ENCODE peak calls at places on chromosomes 16 and 17, in six cellular contexts. Y is HepG2, S is H1, T is SK-N-SH, D is K562, R is GM12878. N is an unnamed sample.

GRCh38 chr16:17475104-17475503 is 4.3 kb upstream of the XYLT1 start:
- DNase-seq in D (no peak), Y (no peak), S (no peak), R (no peak), T (no peak), N (no peak)

GRCh38 chr17:70535986-70536385 is 366.7 kb downstream of the KCNJ2 start:
- DNase-seq in R (no peak), S (no peak), D (no peak), T (no peak), Y (no peak), N (no peak)

GRCh38 chr16:70691223-70692129 is 5.6 kb upstream of the MTSS2 start:
- DNase-seq in T (peak; percentile 86), Y (peak; percentile 48), D (no peak), R (no peak), S (no peak), N (no peak)

GRCh38 chr16:74936902-74937560 is 47.9 kb downstream of the WDR59 start:
- DNase-seq in Y (no peak), D (no peak), T (no peak), S (no peak), R (peak; percentile 50), N (peak; percentile 62)

GRCh38 chr17:72520665-72521303 is 400.0 kb downstream of the SOX9 start:
- DNase-seq in R (no peak), T (no peak), Y (no peak), D (no peak), S (no peak), N (no peak)

GRCh38 chr17:49843774-49844350 is 4.0 kb downstream of the TAC4 start:
- DNase-seq in Y (no peak), R (no peak), T (no peak), S (peak; percentile 82), D (peak; percentile 72), N (no peak)

GRCh38 chr16:87436225-87437172 is 44.4 kb downstream of the MAP1LC3B start:
- DNase-seq in R (no peak), D (no peak), Y (no peak), S (no peak), T (peak; percentile 77), N (no peak)

GRCh38 chr17:7432296-7432695 is 2.9 kb upstream of the TMEM102 start:
- DNase-seq in Y (no peak), R (no peak), T (no peak), S (no peak), D (no peak), N (no peak)

GRCh38 chr16:11437069-11437468 is 91.8 kb downstream of the RMI2 start:
- DNase-seq in R (no peak), Y (no peak), T (no peak), D (no peak), S (no peak), N (no peak)

DNA sequence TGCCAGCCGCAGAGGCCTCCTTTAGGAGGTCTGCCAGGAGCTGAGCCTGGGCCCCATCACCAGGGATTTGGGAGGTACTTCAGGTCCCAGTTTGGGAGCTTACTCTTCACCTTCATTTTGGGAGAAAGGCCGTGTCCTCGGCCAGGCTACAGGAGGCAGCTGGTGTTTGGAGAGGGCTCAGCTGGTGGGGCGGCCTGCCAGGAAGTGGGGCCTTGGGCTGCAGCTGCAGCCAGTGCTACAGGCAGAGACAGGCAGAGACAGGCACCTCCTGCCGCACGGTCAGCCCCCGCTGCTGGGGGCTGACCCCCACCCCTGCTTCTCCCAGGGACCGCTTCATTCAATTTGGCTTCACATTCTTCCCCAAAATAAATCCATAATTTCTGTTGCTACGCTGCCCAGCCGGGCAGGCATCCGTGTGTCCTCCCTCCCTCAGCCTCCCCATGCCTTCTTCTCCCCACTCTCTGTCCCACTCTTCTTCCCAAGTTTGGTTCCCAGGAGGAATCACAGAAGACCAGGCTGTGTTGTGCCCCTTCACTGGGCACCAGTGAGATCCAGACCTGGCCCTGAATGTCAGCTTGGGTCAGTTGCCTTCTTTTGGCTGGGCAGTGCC is 6.1 kb downstream of the TMEM235 start:
- DNase-seq in R (no peak), T (peak; percentile 77), D (no peak), Y (no peak), S (no peak), N (no peak)
- TF ChIP-seq GABPA in R (no peak), T (no peak), D (no peak), Y (no peak), S (no peak), N (no peak)

DNA sequence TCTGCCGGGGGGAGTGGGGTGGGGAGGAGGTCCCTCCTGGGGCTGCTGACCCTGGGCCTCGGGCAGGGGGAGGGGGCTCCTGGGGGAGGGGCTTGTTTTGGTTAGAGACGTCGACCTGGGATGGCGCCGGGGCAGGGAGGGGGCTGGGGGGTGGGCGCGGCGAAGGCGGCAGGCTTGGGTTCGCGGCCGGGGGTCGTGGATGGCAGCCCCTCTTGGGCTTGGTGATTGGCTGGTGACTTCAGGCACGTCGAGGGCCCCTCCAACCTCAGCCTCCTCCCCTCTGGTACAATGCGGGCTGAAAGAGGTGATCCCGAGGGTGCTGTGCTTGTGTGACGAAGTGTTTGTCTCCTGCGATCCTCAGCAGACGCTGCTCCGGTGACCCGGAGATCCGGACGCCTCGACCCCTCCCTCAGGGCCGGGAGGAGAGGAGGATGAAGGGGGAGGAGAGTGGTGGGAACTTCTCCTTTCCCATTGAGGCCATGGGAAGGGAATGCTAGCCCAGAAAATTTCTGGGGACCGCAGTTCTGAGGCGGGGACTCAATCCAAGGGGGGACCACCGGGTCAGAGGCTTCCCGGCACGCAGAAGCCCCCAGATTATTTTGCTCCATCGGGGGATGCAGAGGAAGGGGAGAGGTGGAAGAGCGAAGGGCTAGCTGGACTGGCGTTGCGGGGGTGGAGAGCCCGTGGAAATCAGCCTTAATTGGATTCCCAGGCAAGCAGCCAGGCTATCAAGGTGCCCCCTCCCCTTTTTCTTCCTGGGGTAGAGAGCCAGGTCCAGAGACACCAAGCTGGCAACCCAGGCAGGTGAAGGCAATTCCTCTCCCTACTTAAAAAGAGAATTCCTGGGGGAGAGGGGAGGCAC is 44.0 kb downstream of the RAI1 start:
- DNase-seq in Y (no peak), D (no peak), R (no peak), S (peak; percentile 67), T (peak; percentile 69), N (no peak)
- H3K27ac ChIP-seq in Y (no peak overlapping the region), D (no peak overlapping the region), R (no peak overlapping the region), S (no peak overlapping the region), T (no peak overlapping the region), N (no peak overlapping the region)

GRCh38 chr17:82502207-82502606 is 17.3 kb upstream of the FOXK2 start:
- DNase-seq in S (no peak), D (no peak), R (no peak), T (no peak), Y (no peak), N (no peak)
- TF ChIP-seq GABPA in S (no peak), D (no peak), R (no peak), T (no peak), Y (no peak), N (no peak)

GRCh38 chr17:9224485-9224884 is 203.2 kb downstream of the NTN1 start:
- DNase-seq in T (no peak), S (no peak), Y (no peak), R (no peak), D (no peak), N (no peak)

GRCh38 chr17:9227819-9228407 is 206.6 kb downstream of the NTN1 start:
- DNase-seq in Y (no peak), R (no peak), T (no peak), D (no peak), S (no peak), N (no peak)

GRCh38 chr17:9225305-9226101 is 204.2 kb downstream of the NTN1 start:
- DNase-seq in D (no peak), T (peak; percentile 47), S (peak; percentile 78), Y (no peak), R (no peak), N (no peak)

GRCh38 chr17:9226794-9227135 is 205.5 kb downstream of the NTN1 start:
- DNase-seq in D (no peak), S (peak; percentile 71), R (no peak), T (no peak), Y (no peak), N (no peak)

GRCh38 chr17:9226130-9226793 is 205.0 kb downstream of the NTN1 start:
- DNase-seq in Y (no peak), D (no peak), R (no peak), T (no peak), S (no peak), N (no peak)
- H3K27ac ChIP-seq in Y (no peak overlapping the region), D (no peak overlapping the region), R (no peak overlapping the region), T (no peak overlapping the region), S (no peak overlapping the region), N (no peak overlapping the region)

GRCh38 chr16:27520982-27521673 is 28.6 kb downstream of the GTF3C1 start:
- DNase-seq in D (no peak), R (no peak), S (no peak), T (no peak), Y (no peak), N (no peak)
- TF ChIP-seq GABPA in D (no peak), R (no peak), S (no peak), T (no peak), Y (no peak), N (no peak)

GRCh38 chr17:47896672-47897490 is 845 bp downstream of the SP2 start:
- DNase-seq in Y (no peak), T (no peak), S (no peak), R (no peak), D (no peak), N (no peak)

GRCh38 chr17:47895856-47896671 is at the start of gene SP2:
- DNase-seq in T (peak; percentile 99), D (peak; percentile 100), Y (peak; percentile 100), S (peak; percentile 100), R (peak; percentile 100), N (peak; percentile 100)

GRCh38 chr17:47894498-47895253 is 1.4 kb upstream of the SP2 start:
- DNase-seq in Y (no peak), R (no peak), D (no peak), S (no peak), T (no peak), N (no peak)

GRCh38 chr17:47897561-47897960 is 1.5 kb downstream of the SP2 start:
- DNase-seq in R (no peak), T (no peak), D (no peak), Y (no peak), S (no peak), N (no peak)

GRCh38 chr17:47895254-47895855 is 681 bp upstream of the SP2 start:
- DNase-seq in S (no peak), T (no peak), R (no peak), Y (no peak), D (no peak), N (peak; percentile 28)
- H3K27ac ChIP-seq in S (peak overlapping the region; percentile 72), T (peak overlapping the region; percentile 51), R (peak overlapping the region; percentile 90), Y (peak overlapping the region; percentile 75), D (peak overlapping the region; percentile 90), N (peak overlapping the region; percentile 77)

GRCh38 chr17:75404223-75404738 is 1.2 kb downstream of the GRB2 start:
- DNase-seq in S (no peak), R (no peak), T (peak; percentile 87), Y (peak; percentile 83), D (peak; percentile 71), N (peak; percentile 89)

GRCh38 chr17:75406222-75406615 is 741 bp upstream of the GRB2 start:
- DNase-seq in R (no peak), T (peak; percentile 27), S (no peak), Y (no peak), D (no peak), N (peak; percentile 24)

GRCh38 chr17:75405365-75406221 is at the start of gene GRB2:
- DNase-seq in T (peak; percentile 100), R (peak; percentile 83), Y (peak; percentile 96), S (peak; percentile 100), D (peak; percentile 100), N (peak; percentile 92)

GRCh38 chr17:75402038-75402437 is 3.4 kb downstream of the GRB2 start:
- DNase-seq in Y (no peak), S (no peak), D (no peak), T (no peak), R (no peak), N (no peak)

GRCh38 chr17:75404739-75405364 is 626 bp downstream of the GRB2 start:
- DNase-seq in T (peak; percentile 67), S (peak; percentile 61), R (no peak), D (peak; percentile 47), Y (no peak), N (peak; percentile 51)
- TF ChIP-seq GABPA in T (no peak), S (no peak), R (no peak), D (no peak), Y (no peak), N (no peak)